ENCODE peak calls at places on chromosomes 5 and 9, in five cellular contexts. J is sigmoid colon; N is CD8-positive, alpha-beta T cell; I is Peyer's patch; U is effector memory CD4-positive, alpha-beta T cell. A is an unnamed sample.

GRCh38 chr5:7705261-7705660 is 145.7 kb downstream of the CFAP90 start:
- DNase-seq in J (no peak), N (no peak), I (no peak), U (no peak), A (no peak)

GRCh38 chr9:29750062-29750461 is 2176.8 kb upstream of the C9orf72 start:
- DNase-seq in J (no peak), N (no peak), I (no peak), U (no peak), A (no peak)

GRCh38 chr5:59218424-59219045 is 635.7 kb downstream of the RAB3C start:
- DNase-seq in J (no peak), N (no peak), I (no peak), U (no peak), A (no peak)

GRCh38 chr5:112303685-112304084 is 115.4 kb downstream of the EPB41L4A start:
- DNase-seq in J (no peak), N (no peak), I (no peak), U (no peak), A (no peak)

GRCh38 chr5:82551220-82551619 is 273.1 kb upstream of the RPS23 start:
- DNase-seq in J (no peak), N (no peak), I (no peak), U (no peak), A (no peak)

GRCh38 chr9:128913048-128913900 is 7.5 kb upstream of the PHYHD1 start:
- DNase-seq in J (no peak), N (no peak), I (no peak), U (no peak), A (no peak)

GRCh38 chr5:32625106-32625505 is 39.7 kb downstream of the SUB1 start:
- DNase-seq in J (no peak), N (no peak), I (no peak), U (no peak), A (no peak)

GRCh38 chr5:169607882-169608281 is 24.3 kb downstream of the SPDL1 start:
- DNase-seq in J (no peak), N (no peak), I (no peak), U (no peak), A (no peak)

GRCh38 chr9:14554866-14555265 is 138.4 kb downstream of the ZDHHC21 start:
- DNase-seq in J (no peak), N (no peak), I (no peak), U (no peak), A (no peak)

GRCh38 chr5:60196382-60197113 is 303.0 kb upstream of the PDE4D start:
- DNase-seq in J (peak), N (no peak), I (no peak), U (no peak), A (no peak)

GRCh38 chr5:1420211-1421195 is 24.7 kb downstream of the SLC6A3 start:
- DNase-seq in J (peak), N (no peak), I (no peak), U (no peak), A (no peak)

GRCh38 chr5:124663101-124663506 is 83.3 kb downstream of the ZNF608 start:
- DNase-seq in J (no peak), N (no peak), I (no peak), U (no peak), A (no peak)
- H3K4me3 ChIP-seq in J (no peak), N (no peak), I (no peak), U (no peak), A (no peak)

DNA sequence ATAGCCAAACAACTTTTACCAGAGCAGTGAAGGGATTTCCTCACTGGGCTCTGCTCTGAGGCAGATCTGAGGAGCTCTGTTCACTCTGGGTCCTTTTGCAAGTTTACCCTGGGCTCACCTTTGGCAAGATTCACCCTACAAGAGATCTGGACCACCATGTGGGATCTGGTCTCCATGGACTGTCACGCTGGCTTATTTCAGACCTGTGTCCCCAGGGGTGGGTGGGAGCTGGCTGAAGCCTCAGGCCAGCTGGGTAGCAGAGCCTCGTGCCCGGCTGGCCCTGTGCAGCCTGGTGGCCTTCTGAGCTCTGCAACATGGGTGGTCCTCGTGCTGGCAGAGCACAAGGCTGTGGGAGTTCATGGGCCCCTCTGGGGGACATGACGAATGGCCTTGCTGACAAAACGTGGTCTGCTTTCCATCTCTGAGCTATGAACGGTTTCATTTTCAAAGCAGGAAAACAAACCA is 539.8 kb downstream of the CCDC171 start:
- DNase-seq in J (no peak), N (no peak), I (no peak), U (no peak), A (no peak)
- H3K4me3 ChIP-seq in J (no peak), N (no peak), I (no peak), U (no peak), A (no peak)

GRCh38 chr9:27109621-27110020 is 596 bp downstream of the TEK start:
- DNase-seq in J (no peak), N (no peak), I (no peak), U (no peak), A (no peak)

GRCh38 chr9:27108981-27109541 is at the start of gene TEK:
- DNase-seq in J (no peak), N (no peak), I (no peak), U (no peak), A (no peak)

GRCh38 chr9:27107241-27107640 is 1.8 kb upstream of the TEK start:
- DNase-seq in J (no peak), N (no peak), I (no peak), U (no peak), A (no peak)

GRCh38 chr9:27110181-27110580 is 1.2 kb downstream of the TEK start:
- DNase-seq in J (no peak), N (no peak), I (no peak), U (no peak), A (no peak)

DNA sequence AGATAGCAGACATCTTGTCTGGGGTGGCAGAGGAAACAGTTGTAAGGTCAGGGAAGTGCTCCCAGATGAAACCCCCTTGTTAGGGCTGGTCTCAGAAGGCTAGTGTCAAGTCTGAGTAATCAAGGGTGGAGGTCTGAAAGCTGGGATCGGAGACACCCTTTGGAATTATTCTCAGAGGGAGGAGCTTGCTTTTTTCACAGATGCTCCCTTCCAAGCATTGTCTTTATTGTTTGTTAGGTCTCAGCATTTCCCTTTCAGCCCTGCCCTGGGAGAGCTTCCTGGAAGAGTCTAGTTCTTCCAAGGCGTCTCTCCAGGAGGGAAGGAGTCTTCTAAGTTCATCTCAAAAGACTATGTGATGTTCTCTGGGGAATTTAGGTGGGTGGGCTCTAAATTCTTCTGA is 3.2 kb downstream of the TEK start:
- DNase-seq in J (no peak), N (no peak), I (no peak), U (no peak), A (no peak)
- H3K4me3 ChIP-seq in J (no peak), N (no peak), I (no peak), U (no peak), A (no peak)

DNA sequence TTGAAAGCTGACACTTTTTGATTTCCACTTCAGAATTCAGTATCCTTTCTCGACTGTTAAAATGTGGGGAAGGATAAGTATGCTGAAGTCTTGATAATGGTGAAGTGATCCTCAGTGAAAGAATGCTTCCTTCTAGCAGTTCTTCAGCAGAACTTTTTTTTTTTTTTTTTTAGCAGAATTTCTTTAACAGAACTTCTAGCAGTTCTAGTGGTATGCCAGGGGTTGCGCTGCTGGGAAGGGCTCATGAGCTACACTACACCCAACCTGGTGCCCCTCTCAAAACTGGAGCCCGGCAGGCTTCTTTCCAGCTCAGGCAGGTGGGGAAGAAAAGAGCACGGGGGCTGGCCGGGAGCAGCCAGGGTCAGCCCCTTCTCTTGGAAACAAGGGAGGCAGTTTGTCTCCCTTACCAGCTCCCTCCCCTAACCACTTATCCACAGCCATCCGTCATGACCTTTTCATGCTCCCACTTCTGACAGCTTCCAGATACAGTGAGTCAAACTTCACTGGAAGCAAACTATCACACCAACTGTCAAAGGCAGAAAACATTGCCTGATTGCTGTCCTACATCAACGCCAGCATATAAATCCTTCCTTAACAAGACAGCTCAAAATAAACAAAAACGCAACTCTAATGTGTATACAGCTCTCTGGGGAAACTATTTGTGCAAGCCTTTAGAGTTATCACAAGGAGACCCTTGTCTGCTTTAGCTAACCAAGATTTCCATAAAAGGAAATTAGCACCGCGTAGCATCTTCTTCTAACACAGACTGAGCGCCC is 211.5 kb downstream of the GAPVD1 start:
- DNase-seq in J (peak), N (no peak), I (no peak), U (no peak), A (peak)
- H3K4me3 ChIP-seq in J (no peak), N (no peak), I (no peak), U (no peak), A (no peak)

GRCh38 chr5:141691867-141692532 is 10.0 kb upstream of the ARAP3 start:
- DNase-seq in J (peak), N (peak), I (peak), U (peak), A (peak)

GRCh38 chr5:141692919-141693848 is 11.2 kb upstream of the ARAP3 start:
- DNase-seq in J (no peak), N (no peak), I (peak), U (peak), A (no peak)

GRCh38 chr5:141691286-141691866 is 9.3 kb upstream of the ARAP3 start:
- DNase-seq in J (no peak), N (no peak), I (no peak), U (no peak), A (no peak)

GRCh38 chr5:141694479-141694878 is 12.4 kb upstream of the ARAP3 start:
- DNase-seq in J (no peak), N (no peak), I (no peak), U (no peak), A (no peak)

DNA sequence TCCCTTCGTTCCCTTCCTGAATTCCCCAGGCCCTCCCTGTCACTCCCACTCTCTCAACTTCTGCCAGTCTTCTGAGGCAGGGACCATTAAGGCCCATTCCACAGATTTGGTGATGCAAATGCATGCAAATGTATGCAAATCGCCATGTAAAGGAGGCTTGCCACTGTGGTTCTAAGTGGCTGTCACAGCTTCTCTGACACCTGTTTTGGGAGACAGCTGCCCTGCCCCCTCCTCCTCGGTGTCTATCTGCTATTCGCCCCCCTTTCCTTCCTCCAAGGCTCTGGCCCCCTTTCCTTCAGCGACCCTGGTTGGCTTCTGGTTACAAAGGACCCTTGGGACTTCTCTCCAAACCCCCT is 10.5 kb upstream of the ARAP3 start:
- DNase-seq in J (no peak), N (no peak), I (no peak), U (no peak), A (no peak)
- H3K4me3 ChIP-seq in J (peak), N (peak), I (peak), U (peak), A (peak)

GRCh38 chr5:117041926-117042595 is 467.4 kb upstream of the SEMA6A start:
- DNase-seq in J (no peak), N (no peak), I (no peak), U (no peak), A (no peak)
- H3K4me3 ChIP-seq in J (no peak), N (no peak), I (no peak), U (no peak), A (no peak)

GRCh38 chr5:88661870-88662207 is 221.1 kb downstream of the MEF2C start:
- DNase-seq in J (no peak), N (no peak), I (no peak), U (no peak), A (no peak)
- H3K4me3 ChIP-seq in J (no peak), N (no peak), I (no peak), U (no peak), A (peak)

GRCh38 chr5:77776606-77777206 is 567 bp upstream of the TBCA start:
- DNase-seq in J (no peak), N (no peak), I (no peak), U (no peak), A (no peak)
- H3K4me3 ChIP-seq in J (peak), N (peak), I (peak), U (peak), A (peak)

DNA sequence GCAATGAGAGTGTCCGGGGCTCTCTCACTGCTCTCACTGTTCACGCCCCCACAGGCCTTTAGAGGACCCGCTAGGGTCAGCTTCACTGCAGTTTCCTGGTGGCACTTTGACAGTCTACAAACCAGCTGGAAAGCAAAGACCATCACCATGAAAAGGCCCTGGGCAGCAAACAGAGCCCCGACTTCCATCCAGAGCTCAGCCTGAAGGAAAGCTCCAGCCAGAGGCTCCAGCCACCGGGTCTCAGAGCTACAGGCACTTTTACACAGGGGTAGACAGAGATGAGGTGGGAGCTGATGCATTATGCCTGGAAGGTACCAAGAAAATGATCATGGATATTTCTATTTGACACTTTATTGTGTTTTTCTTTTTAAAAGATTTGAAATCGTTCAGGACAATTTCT is 355.1 kb downstream of the ADAMTS6 start:
- DNase-seq in J (no peak), N (no peak), I (no peak), U (no peak), A (no peak)
- H3K4me3 ChIP-seq in J (no peak), N (no peak), I (no peak), U (no peak), A (no peak)

GRCh38 chr5:56145511-56145910 is 87.6 kb downstream of the ANKRD55 start:
- DNase-seq in J (no peak), N (no peak), I (no peak), U (no peak), A (no peak)

GRCh38 chr5:56145106-56145505 is 88.0 kb downstream of the ANKRD55 start:
- DNase-seq in J (no peak), N (no peak), I (no peak), U (no peak), A (no peak)

GRCh38 chr5:56144211-56144610 is 88.9 kb downstream of the ANKRD55 start:
- DNase-seq in J (no peak), N (no peak), I (no peak), U (no peak), A (no peak)

GRCh38 chr5:56142233-56142619 is 90.9 kb downstream of the ANKRD55 start:
- DNase-seq in J (no peak), N (no peak), I (no peak), U (no peak), A (no peak)

DNA sequence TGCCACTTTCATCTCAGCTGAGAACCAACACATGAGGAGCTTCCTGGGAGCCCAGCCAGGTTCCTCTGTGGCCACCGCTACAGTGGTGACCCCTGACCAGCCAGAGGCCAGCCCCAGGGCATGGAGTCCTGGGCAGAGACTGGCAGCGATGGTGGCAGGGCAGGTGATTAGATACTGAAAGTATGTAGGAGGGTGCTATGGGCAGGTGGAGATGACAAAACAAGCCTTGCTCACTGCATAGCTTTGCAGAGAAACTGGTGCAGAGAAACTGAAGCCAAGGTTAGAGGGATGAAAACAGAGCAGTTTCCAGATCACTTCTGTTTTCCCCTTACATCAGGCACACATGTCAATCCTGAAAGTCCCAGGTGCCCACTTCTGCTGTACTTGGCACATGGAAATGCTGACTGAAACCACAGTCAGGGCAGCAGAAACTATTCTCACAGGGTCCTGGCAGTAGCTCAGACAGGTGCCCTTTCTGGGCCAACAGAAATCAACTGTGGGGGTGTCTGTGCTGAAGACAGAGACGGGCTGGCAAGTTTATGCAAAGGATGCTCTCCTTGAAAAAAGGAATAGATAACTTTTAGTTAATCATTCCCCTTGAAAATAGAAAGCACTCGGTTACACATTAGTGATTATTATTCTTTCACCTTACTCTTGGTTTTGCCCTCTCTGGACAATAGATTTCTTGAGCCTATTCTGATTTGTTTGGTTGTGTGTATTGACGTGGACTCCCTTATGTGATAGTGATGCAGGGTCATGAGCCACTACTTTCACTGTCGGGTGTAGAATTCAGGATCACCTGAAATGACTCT is 90.3 kb downstream of the ANKRD55 start:
- DNase-seq in J (no peak), N (no peak), I (no peak), U (no peak), A (no peak)
- H3K4me3 ChIP-seq in J (no peak), N (peak), I (no peak), U (no peak), A (no peak)